ENCODE peak calls at places on chromosome 2, in seven cellular contexts. K is ovary; N is neural progenitor cell; F is CD4-positive, alpha-beta memory T cell; X is hepatocyte; L is lower lobe of right lung; U is thoracic aorta. S is an unnamed sample.

GRCh38 chr2:218615868-218616315 is 8.2 kb downstream of the PLCD4 start:
- DNase-seq in F (no peak), U (no peak), N (no peak), X (peak; percentile 50), L (no peak), K (no peak), S (no peak)

GRCh38 chr2:30147196-30147714 is 448 bp downstream of the YPEL5 start:
- DNase-seq in U (no peak), N (peak; percentile 65), L (no peak), F (no peak), K (no peak), X (peak; percentile 65), S (peak; percentile 47)

GRCh38 chr2:196459539-196459938 is 180.0 kb upstream of the CCDC150 start:
- DNase-seq in X (no peak), U (no peak), F (peak; percentile 8), K (no peak), L (no peak), N (no peak), S (peak; percentile 17)

GRCh38 chr2:236687296-236687955 is 117.8 kb downstream of the ACKR3 start:
- DNase-seq in U (peak; percentile 30), L (no peak), F (no peak), N (no peak), K (no peak), X (no peak), S (no peak)

GRCh38 chr2:240464514-240465241 is 29.2 kb downstream of the GPC1 start:
- DNase-seq in U (peak; percentile 1), F (no peak), K (peak; percentile 37), X (peak; percentile 3), N (no peak), L (peak; percentile 38), S (no peak)

GRCh38 chr2:230687498-230687897 is 25.1 kb upstream of the CAB39 start:
- DNase-seq in L (no peak), X (peak; percentile 68), F (no peak), K (no peak), U (no peak), N (no peak), S (peak; percentile 68)

GRCh38 chr2:74567862-74568261 is 13.3 kb downstream of the DOK1 start:
- DNase-seq in U (no peak), K (no peak), N (no peak), X (no peak), L (no peak), F (no peak), S (peak; percentile 82)

GRCh38 chr2:54020793-54021414 is 50.1 kb upstream of the PSME4 start:
- DNase-seq in K (no peak), L (no peak), N (no peak), X (peak; percentile 34), U (no peak), F (no peak), S (no peak)

GRCh38 chr2:52934354-52934898 is 833.2 kb upstream of the CHAC2 start:
- DNase-seq in L (no peak), U (no peak), K (no peak), X (peak; percentile 10), F (no peak), N (no peak), S (peak; percentile 96)

GRCh38 chr2:181025004-181025403 is 44.6 kb downstream of the UBE2E3 start:
- DNase-seq in F (no peak), U (no peak), K (no peak), N (no peak), L (no peak), X (no peak), S (no peak)

GRCh38 chr2:192016265-192016664 is 169.4 kb upstream of the CAVIN2 start:
- DNase-seq in F (no peak), K (no peak), N (no peak), L (no peak), X (no peak), U (no peak), S (peak; percentile 2)

GRCh38 chr2:24204505-24204904 is 29.7 kb downstream of the FAM228A start:
- DNase-seq in U (no peak), K (no peak), F (no peak), X (no peak), N (no peak), L (no peak), S (no peak)
- H3K36me3 ChIP-seq in U (peaks cover 58% of the 10 kb centered on the region), K (no peaks in the 10 kb centered on the region), F (peaks cover 57% of the 10 kb centered on the region), X (no peaks in the 10 kb centered on the region), N (no peaks in the 10 kb centered on the region), L (peaks cover 72% of the 10 kb centered on the region), S (no peaks in the 10 kb centered on the region)

GRCh38 chr2:20223345-20224190 is 1.4 kb downstream of the SDC1 start:
- DNase-seq in F (no peak), U (no peak), L (peak; percentile 61), X (peak; percentile 76), K (peak; percentile 77), N (peak; percentile 72), S (no peak)
- H3K27ac ChIP-seq in F (no peak overlapping the region), U (no peak overlapping the region), L (peak overlapping the region; percentile 82), X (peak overlapping the region; percentile 97), K (peak overlapping the region; percentile 47), N (no peak overlapping the region), S (peak overlapping the region; percentile 70)

GRCh38 chr2:100139114-100139513 is 3.3 kb downstream of the AFF3 start:
- DNase-seq in K (no peak), U (no peak), L (no peak), N (no peak), F (no peak), X (no peak), S (no peak)

GRCh38 chr2:100135415-100135814 is 7.0 kb downstream of the AFF3 start:
- DNase-seq in L (no peak), N (no peak), K (no peak), U (no peak), X (no peak), F (no peak), S (no peak)

GRCh38 chr2:100137318-100137717 is 5.1 kb downstream of the AFF3 start:
- DNase-seq in K (no peak), U (no peak), N (no peak), X (no peak), L (no peak), F (no peak), S (no peak)

GRCh38 chr2:100137877-100138570 is 4.4 kb downstream of the AFF3 start:
- DNase-seq in K (no peak), X (no peak), L (no peak), N (no peak), F (no peak), U (no peak), S (no peak)

GRCh38 chr2:100136310-100136709 is 6.1 kb downstream of the AFF3 start:
- DNase-seq in K (no peak), U (no peak), X (no peak), F (no peak), L (no peak), N (no peak), S (no peak)
- H3K36me3 ChIP-seq in K (no peaks in the 10 kb centered on the region), U (no peaks in the 10 kb centered on the region), X (no peaks in the 10 kb centered on the region), F (no peaks in the 10 kb centered on the region), L (no peaks in the 10 kb centered on the region), N (no peaks in the 10 kb centered on the region), S (no peaks in the 10 kb centered on the region)

DNA sequence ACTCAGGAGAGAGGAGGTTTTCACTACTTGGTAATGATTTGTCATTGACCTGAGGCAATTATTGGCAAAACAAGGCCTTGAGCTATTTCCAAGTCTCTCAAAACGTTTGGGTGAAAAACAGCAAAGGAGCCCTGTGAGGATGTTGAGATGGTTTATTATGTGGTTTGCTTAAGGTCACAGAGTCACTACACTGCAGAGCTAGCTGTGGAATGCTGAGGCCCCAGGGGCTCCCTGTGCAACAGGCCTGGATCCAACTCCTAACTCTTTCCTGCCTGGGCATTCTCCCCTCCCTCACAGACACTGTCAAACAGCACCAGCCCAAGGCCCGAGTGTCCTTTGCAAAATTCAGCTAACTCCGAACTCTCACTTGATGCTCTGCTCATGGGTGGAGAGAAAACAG is 754.6 kb upstream of the SOX11 start:
- DNase-seq in L (no peak), F (no peak), K (no peak), U (no peak), N (peak; percentile 24), X (peak; percentile 32), S (no peak)
- H3K27ac ChIP-seq in L (no peak overlapping the region), F (no peak overlapping the region), K (no peak overlapping the region), U (no peak overlapping the region), N (no peak overlapping the region), X (no peak overlapping the region), S (no peak overlapping the region)

DNA sequence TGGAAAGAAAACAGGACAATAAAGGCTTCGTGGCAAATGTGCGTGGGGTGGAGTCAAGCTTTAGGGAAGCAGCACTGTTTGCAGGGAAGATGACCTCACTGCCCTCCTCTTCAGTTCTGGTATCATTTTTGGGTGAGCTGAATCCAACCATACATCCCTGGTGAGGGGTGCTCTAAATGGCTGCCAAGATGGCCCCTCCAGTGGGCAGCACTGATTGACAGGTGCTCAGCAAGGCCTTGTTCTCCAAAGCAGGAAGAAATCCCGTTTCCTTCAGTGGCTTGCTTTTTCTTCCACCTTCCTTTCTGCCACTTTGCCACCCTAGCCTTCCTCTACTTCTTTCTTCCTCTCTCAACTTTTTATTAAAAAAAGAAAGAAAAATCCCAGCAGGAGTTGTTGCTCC is 132.8 kb upstream of the SP5 start:
- DNase-seq in X (no peak), U (no peak), K (no peak), N (peak; percentile 7), L (no peak), F (no peak), S (no peak)
- H3K36me3 ChIP-seq in X (no peaks in the 10 kb centered on the region), U (no peaks in the 10 kb centered on the region), K (no peaks in the 10 kb centered on the region), N (no peaks in the 10 kb centered on the region), L (no peaks in the 10 kb centered on the region), F (no peaks in the 10 kb centered on the region), S (no peaks in the 10 kb centered on the region)

DNA sequence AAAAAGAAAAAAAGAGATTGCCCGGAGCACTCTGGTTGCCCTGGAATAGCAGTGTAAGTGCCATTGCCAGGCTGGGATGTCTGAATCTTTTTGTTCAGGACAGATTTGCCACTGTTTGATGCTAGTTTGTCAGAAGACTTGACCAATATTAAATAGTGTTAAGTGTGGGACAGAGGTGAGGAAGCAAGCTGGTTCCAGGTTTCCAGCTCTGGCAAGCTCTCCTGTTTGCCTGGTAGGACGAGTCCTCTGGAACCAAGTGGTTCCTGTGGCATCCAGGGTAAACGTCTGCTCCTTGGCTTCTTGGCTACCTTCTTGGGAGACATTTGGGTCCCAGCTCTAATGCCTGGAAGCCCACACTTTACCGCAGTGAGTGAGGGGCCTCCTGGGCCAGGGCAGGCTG is 20.8 kb upstream of the IGFBP5 start:
- DNase-seq in K (no peak), U (no peak), F (no peak), X (no peak), L (no peak), N (no peak), S (no peak)
- H3K27ac ChIP-seq in K (no peak overlapping the region), U (no peak overlapping the region), F (no peak overlapping the region), X (no peak overlapping the region), L (no peak overlapping the region), N (no peak overlapping the region), S (no peak overlapping the region)

GRCh38 chr2:15605721-15606120 is 14.1 kb downstream of the DDX1 start:
- DNase-seq in X (no peak), L (no peak), U (no peak), F (no peak), N (no peak), K (no peak), S (no peak)
- H3K36me3 ChIP-seq in X (peaks cover 5% of the 10 kb centered on the region), L (peaks cover 100% of the 10 kb centered on the region), U (peaks cover 83% of the 10 kb centered on the region), F (peaks cover 92% of the 10 kb centered on the region), N (peaks cover 44% of the 10 kb centered on the region), K (no peaks in the 10 kb centered on the region), S (peaks cover 70% of the 10 kb centered on the region)

GRCh38 chr2:129876576-129876975 is 102.9 kb upstream of the RAB6C start:
- DNase-seq in X (no peak), N (no peak), L (no peak), U (no peak), K (no peak), F (no peak), S (no peak)
- H3K27ac ChIP-seq in X (peak overlapping the region; percentile 74), N (no peak overlapping the region), L (peak overlapping the region; percentile 71), U (peak overlapping the region; percentile 70), K (peak overlapping the region; percentile 67), F (peak overlapping the region; percentile 50), S (no peak overlapping the region)